ENCODE peak calls at places on chromosomes 5 and 9, in eight cellular contexts. F, W, Q, Y, U, X, O and G are unnamed samples.

GRCh38 chr9:87119328-87119881 is 172.1 kb upstream of the GAS1 start:
- DNase-seq in F (peak), W (no peak), Q (no peak), Y (no peak), U (no peak), X (no peak), O (no peak), G (no peak)

GRCh38 chr5:124923131-124923530 is 176.7 kb upstream of the ZNF608 start:
- DNase-seq in F (peak), W (no peak), Q (no peak), Y (no peak), U (no peak), X (no peak), O (no peak), G (no peak)

GRCh38 chr5:71533142-71533541 is 54.0 kb upstream of the MCCC2 start:
- DNase-seq in F (no peak), W (no peak), Q (no peak), Y (no peak), U (no peak), X (no peak), O (no peak), G (peak)

GRCh38 chr5:87267574-87268125 is at the start of gene RASA1:
- DNase-seq in F (peak), W (peak), Q (peak), Y (peak), U (peak), X (peak), O (peak), G (peak)

GRCh38 chr9:93261281-93261680 is 77.3 kb downstream of the WNK2 start:
- DNase-seq in F (no peak), W (no peak), Q (no peak), Y (no peak), U (peak), X (no peak), O (no peak), G (no peak)

GRCh38 chr5:72178910-72179815 is 71.9 kb downstream of the MAP1B start:
- DNase-seq in F (no peak), W (no peak), Q (peak), Y (peak), U (no peak), X (no peak), O (no peak), G (no peak)

GRCh38 chr9:73880101-73880500 is 617.0 kb upstream of the RORB start:
- DNase-seq in F (no peak), W (no peak), Q (no peak), Y (no peak), U (no peak), X (no peak), O (no peak), G (no peak)

GRCh38 chr9:113548221-113549041 is 84.9 kb downstream of the RGS3 start:
- DNase-seq in F (peak), W (peak), Q (no peak), Y (no peak), U (no peak), X (peak), O (no peak), G (peak)

GRCh38 chr9:110555971-110556370 is 23.6 kb downstream of the SVEP1 start:
- DNase-seq in F (peak), W (peak), Q (no peak), Y (peak), U (no peak), X (no peak), O (no peak), G (no peak)

GRCh38 chr9:15104826-15105420 is 194.7 kb upstream of the FREM1 start:
- DNase-seq in F (peak), W (peak), Q (peak), Y (peak), U (peak), X (peak), O (no peak), G (peak)

GRCh38 chr5:997711-998110 is 10.9 kb upstream of the NKD2 start:
- DNase-seq in F (no peak), W (no peak), Q (no peak), Y (no peak), U (no peak), X (no peak), O (no peak), G (no peak)

GRCh38 chr5:98341038-98341710 is 432.3 kb upstream of the RGMB start:
- DNase-seq in F (no peak), W (no peak), Q (no peak), Y (no peak), U (no peak), X (no peak), O (no peak), G (no peak)

GRCh38 chr9:88077071-88077617 is 61.1 kb downstream of the SPATA31C2 start:
- DNase-seq in F (no peak), W (no peak), Q (no peak), Y (no peak), U (no peak), X (no peak), O (no peak), G (no peak)

GRCh38 chr9:127972316-127972871 is 8.4 kb downstream of the EEIG1 start:
- DNase-seq in F (no peak), W (no peak), Q (no peak), Y (no peak), U (no peak), X (no peak), O (no peak), G (no peak)

GRCh38 chr9:87494970-87495471 is 2.6 kb upstream of the DAPK1 start:
- DNase-seq in F (no peak), W (no peak), Q (no peak), Y (no peak), U (no peak), X (peak), O (no peak), G (peak)

GRCh38 chr9:129270903-129271431 is 92.9 kb upstream of the IER5L start:
- DNase-seq in F (no peak), W (no peak), Q (no peak), Y (no peak), U (no peak), X (no peak), O (peak), G (peak)

GRCh38 chr5:95808686-95809413 is 13.7 kb downstream of the GLRX start:
- DNase-seq in F (no peak), W (no peak), Q (no peak), Y (no peak), U (no peak), X (peak), O (peak), G (peak)

GRCh38 chr9:78054180-78054579 is 22.6 kb upstream of the GNAQ start:
- DNase-seq in F (no peak), W (no peak), Q (no peak), Y (no peak), U (no peak), X (no peak), O (no peak), G (no peak)

GRCh38 chr9:27368317-27368985 is 71.5 kb upstream of the EQTN start:
- DNase-seq in F (no peak), W (no peak), Q (no peak), Y (no peak), U (no peak), X (no peak), O (no peak), G (no peak)

GRCh38 chr9:117809751-117810150 is 105.5 kb downstream of the TLR4 start:
- DNase-seq in F (no peak), W (no peak), Q (no peak), Y (no peak), U (no peak), X (no peak), O (no peak), G (peak)

GRCh38 chr9:4180907-4181605 is 118.8 kb downstream of the GLIS3 start:
- DNase-seq in F (no peak), W (no peak), Q (no peak), Y (no peak), U (no peak), X (no peak), O (no peak), G (no peak)

GRCh38 chr9:78605029-78605930 is 308.4 kb downstream of the PSAT1 start:
- DNase-seq in F (peak), W (no peak), Q (no peak), Y (no peak), U (no peak), X (no peak), O (no peak), G (no peak)

GRCh38 chr5:1186351-1187233 is 14.8 kb upstream of the SLC6A19 start:
- DNase-seq in F (no peak), W (peak), Q (no peak), Y (no peak), U (no peak), X (no peak), O (no peak), G (no peak)

GRCh38 chr9:86202338-86202882 is 57.0 kb downstream of the C9orf153 start:
- DNase-seq in F (peak), W (peak), Q (peak), Y (peak), U (no peak), X (peak), O (peak), G (peak)

GRCh38 chr5:61450880-61451279 is 118.8 kb downstream of the ZSWIM6 start:
- DNase-seq in F (peak), W (no peak), Q (peak), Y (peak), U (no peak), X (no peak), O (no peak), G (no peak)

GRCh38 chr5:147483197-147483790 is 26.6 kb downstream of the DPYSL3 start:
- DNase-seq in F (peak), W (no peak), Q (no peak), Y (no peak), U (no peak), X (no peak), O (no peak), G (no peak)

GRCh38 chr5:91049800-91050199 is 333.3 kb downstream of the ARRDC3 start:
- DNase-seq in F (peak), W (no peak), Q (no peak), Y (peak), U (no peak), X (no peak), O (no peak), G (no peak)

GRCh38 chr5:177482359-177482795 is 8.9 kb upstream of the DBN1 start:
- DNase-seq in F (no peak), W (no peak), Q (no peak), Y (no peak), U (no peak), X (no peak), O (no peak), G (no peak)

GRCh38 chr9:91117959-91118651 is 243.6 kb downstream of the AUH start:
- DNase-seq in F (peak), W (no peak), Q (no peak), Y (no peak), U (peak), X (peak), O (no peak), G (no peak)

GRCh38 chr9:18775969-18776368 is 257.0 kb downstream of the SAXO1 start:
- DNase-seq in F (no peak), W (no peak), Q (no peak), Y (no peak), U (no peak), X (no peak), O (no peak), G (no peak)

GRCh38 chr9:71740199-71740598 is 28.1 kb downstream of the CEMIP2 start:
- DNase-seq in F (no peak), W (no peak), Q (no peak), Y (peak), U (no peak), X (no peak), O (no peak), G (no peak)
- TF ChIP-seq POLR2A in F (no peak), W (no peak), Q (no peak), Y (no peak), U (no peak), X (no peak), O (no peak), G (no peak)

GRCh38 chr5:120789918-120790714 is 326.0 kb downstream of the PRR16 start:
- DNase-seq in F (no peak), W (no peak), Q (no peak), Y (no peak), U (no peak), X (no peak), O (no peak), G (no peak)
- TF ChIP-seq MAX in F (no peak), W (no peak), Q (no peak), Y (no peak), U (no peak), X (no peak), O (no peak), G (no peak)

DNA sequence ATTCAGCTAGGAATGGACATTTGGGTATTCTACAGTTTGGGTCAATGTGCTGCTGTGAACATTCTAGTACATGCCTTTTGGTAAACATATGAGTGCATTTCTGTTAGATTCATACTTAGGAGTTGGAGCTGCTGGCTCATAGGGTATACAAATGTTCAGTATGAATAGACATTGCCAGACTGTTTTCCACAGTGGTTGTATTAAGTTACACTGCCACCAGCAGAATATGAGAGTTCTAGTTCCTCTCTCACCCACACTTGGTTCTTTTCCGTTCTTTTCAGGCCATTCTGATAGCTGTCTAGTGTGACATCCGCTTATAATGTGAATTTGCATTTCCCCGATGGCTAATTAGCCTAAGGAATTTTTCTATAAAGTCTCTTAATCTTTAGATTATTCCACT is 25.0 kb downstream of the STOM start:
- DNase-seq in F (no peak), W (no peak), Q (no peak), Y (no peak), U (no peak), X (no peak), O (no peak), G (no peak)
- TF ChIP-seq POLR2A in F (no peak), W (no peak), Q (no peak), Y (no peak), U (no peak), X (no peak), O (no peak), G (no peak)

DNA sequence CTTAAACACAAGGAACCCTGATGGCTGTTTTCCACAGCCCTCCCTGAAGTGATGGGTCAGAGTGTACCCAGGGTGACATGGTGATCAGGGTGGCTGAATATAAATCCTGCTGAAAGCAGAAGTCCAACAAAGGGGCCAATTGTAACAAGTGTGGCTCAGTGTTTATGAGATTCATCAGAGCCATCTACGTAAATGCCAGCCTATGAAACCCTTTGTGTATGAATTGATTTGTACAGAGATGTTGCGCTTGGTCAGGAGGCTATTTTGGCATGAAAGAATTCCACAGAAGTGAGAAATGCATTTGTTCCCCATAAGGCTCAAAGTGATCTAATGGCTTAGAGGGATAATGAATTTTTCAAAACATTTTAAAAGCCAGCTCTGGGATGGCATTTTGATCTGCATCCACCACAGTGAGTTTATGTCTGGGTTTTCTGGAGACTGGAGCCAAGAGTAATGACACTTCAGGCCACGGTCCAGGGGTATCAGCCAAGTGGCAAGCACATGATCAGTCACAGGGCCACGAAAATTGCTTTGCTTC is 12.4 kb downstream of the PRUNE2 start:
- DNase-seq in F (no peak), W (no peak), Q (no peak), Y (no peak), U (no peak), X (no peak), O (no peak), G (no peak)
- TF ChIP-seq MAX in F (no peak), W (no peak), Q (no peak), Y (no peak), U (no peak), X (no peak), O (no peak), G (no peak)